ENCODE peak calls at places on chromosomes 7 and 10, in eight cellular contexts. One of them, this sample, is unnamed.

GRCh38 chr10:129193148-129193547 is 273.9 kb upstream of the MGMT start:
- DNase-seq in stimulated activated CD8-positive, alpha-beta memory T cell treated with anti-CD3 and anti-CD28 coated beads, Interleukin-15, amount 100 ng/mL, for 1 hour: no peak
- DNase-seq in activated T-cell treated with anti-CD3 and anti-CD28 coated beads, Interleukin-2, amount 50 U/mL, for 72 hours: peak; percentile 16
- DNase-seq in stimulated activated naive CD8-positive, alpha-beta T cell treated with anti-CD3 and anti-CD28 coated beads, Interleukin-15, Interleukin-2, amounts not matched to agents 100 U/mL and 50 U/mL, for 24 hours: peak; percentile 11
- DNase-seq in foreskin melanocyte: no peak
- DNase-seq in CD4-positive, alpha-beta T cell: no peak
- DNase-seq in stomach: no peak
- DNase-seq in Right ventricle myocardium superior: no peak
- DNase-seq in this sample: no peak

GRCh38 chr10:6036861-6037321 is 25.3 kb downstream of the IL2RA start:
- DNase-seq in Right ventricle myocardium superior: no peak
- DNase-seq in stomach: no peak
- DNase-seq in CD4-positive, alpha-beta T cell: peak; percentile 38
- DNase-seq in foreskin melanocyte: no peak
- DNase-seq in stimulated activated naive CD8-positive, alpha-beta T cell treated with anti-CD3 and anti-CD28 coated beads, Interleukin-15, Interleukin-2, amounts not matched to agents 100 U/mL and 50 U/mL, for 24 hours: no peak
- DNase-seq in stimulated activated CD8-positive, alpha-beta memory T cell treated with anti-CD3 and anti-CD28 coated beads, Interleukin-15, amount 100 ng/mL, for 1 hour: no peak
- DNase-seq in activated T-cell treated with anti-CD3 and anti-CD28 coated beads, Interleukin-2, amount 50 U/mL, for 72 hours: no peak
- DNase-seq in this sample: no peak

GRCh38 chr7:37354661-37355131 is 94.0 kb downstream of the ELMO1 start:
- DNase-seq in CD4-positive, alpha-beta T cell: peak; percentile 16
- DNase-seq in activated T-cell treated with anti-CD3 and anti-CD28 coated beads, Interleukin-2, amount 50 U/mL, for 72 hours: peak; percentile 85
- DNase-seq in stimulated activated CD8-positive, alpha-beta memory T cell treated with anti-CD3 and anti-CD28 coated beads, Interleukin-15, amount 100 ng/mL, for 1 hour: no peak
- DNase-seq in Right ventricle myocardium superior: peak; percentile 87
- DNase-seq in foreskin melanocyte: no peak
- DNase-seq in stomach: no peak
- DNase-seq in stimulated activated naive CD8-positive, alpha-beta T cell treated with anti-CD3 and anti-CD28 coated beads, Interleukin-15, Interleukin-2, amounts not matched to agents 100 U/mL and 50 U/mL, for 24 hours: peak; percentile 64
- DNase-seq in this sample: no peak

GRCh38 chr7:18647602-18648001 is 152.1 kb downstream of the HDAC9 start:
- DNase-seq in CD4-positive, alpha-beta T cell: no peak
- DNase-seq in stomach: no peak
- DNase-seq in Right ventricle myocardium superior: no peak
- DNase-seq in stimulated activated naive CD8-positive, alpha-beta T cell treated with anti-CD3 and anti-CD28 coated beads, Interleukin-15, Interleukin-2, amounts not matched to agents 100 U/mL and 50 U/mL, for 24 hours: no peak
- DNase-seq in stimulated activated CD8-positive, alpha-beta memory T cell treated with anti-CD3 and anti-CD28 coated beads, Interleukin-15, amount 100 ng/mL, for 1 hour: no peak
- DNase-seq in activated T-cell treated with anti-CD3 and anti-CD28 coated beads, Interleukin-2, amount 50 U/mL, for 72 hours: no peak
- DNase-seq in foreskin melanocyte: no peak
- DNase-seq in this sample: no peak

GRCh38 chr10:7417103-7417623 is 6.3 kb upstream of the SFMBT2 start:
- DNase-seq in stimulated activated naive CD8-positive, alpha-beta T cell treated with anti-CD3 and anti-CD28 coated beads, Interleukin-15, Interleukin-2, amounts not matched to agents 100 U/mL and 50 U/mL, for 24 hours: no peak
- DNase-seq in foreskin melanocyte: no peak
- DNase-seq in stimulated activated CD8-positive, alpha-beta memory T cell treated with anti-CD3 and anti-CD28 coated beads, Interleukin-15, amount 100 ng/mL, for 1 hour: no peak
- DNase-seq in Right ventricle myocardium superior: no peak
- DNase-seq in stomach: no peak
- DNase-seq in CD4-positive, alpha-beta T cell: no peak
- DNase-seq in activated T-cell treated with anti-CD3 and anti-CD28 coated beads, Interleukin-2, amount 50 U/mL, for 72 hours: no peak
- DNase-seq in this sample: no peak

GRCh38 chr10:114320249-114321116 is 81.4 kb downstream of the VWA2 start:
- DNase-seq in activated T-cell treated with anti-CD3 and anti-CD28 coated beads, Interleukin-2, amount 50 U/mL, for 72 hours: no peak
- DNase-seq in stomach: peak; percentile 27
- DNase-seq in CD4-positive, alpha-beta T cell: no peak
- DNase-seq in stimulated activated naive CD8-positive, alpha-beta T cell treated with anti-CD3 and anti-CD28 coated beads, Interleukin-15, Interleukin-2, amounts not matched to agents 100 U/mL and 50 U/mL, for 24 hours: no peak
- DNase-seq in stimulated activated CD8-positive, alpha-beta memory T cell treated with anti-CD3 and anti-CD28 coated beads, Interleukin-15, amount 100 ng/mL, for 1 hour: no peak
- DNase-seq in Right ventricle myocardium superior: no peak
- DNase-seq in foreskin melanocyte: no peak
- DNase-seq in this sample: no peak

GRCh38 chr7:41010418-41010817 is 692.5 kb downstream of the INHBA start:
- DNase-seq in stomach: no peak
- DNase-seq in stimulated activated naive CD8-positive, alpha-beta T cell treated with anti-CD3 and anti-CD28 coated beads, Interleukin-15, Interleukin-2, amounts not matched to agents 100 U/mL and 50 U/mL, for 24 hours: no peak
- DNase-seq in CD4-positive, alpha-beta T cell: no peak
- DNase-seq in stimulated activated CD8-positive, alpha-beta memory T cell treated with anti-CD3 and anti-CD28 coated beads, Interleukin-15, amount 100 ng/mL, for 1 hour: no peak
- DNase-seq in activated T-cell treated with anti-CD3 and anti-CD28 coated beads, Interleukin-2, amount 50 U/mL, for 72 hours: no peak
- DNase-seq in Right ventricle myocardium superior: no peak
- DNase-seq in foreskin melanocyte: no peak
- DNase-seq in this sample: no peak

GRCh38 chr7:140525741-140526140 is 46.4 kb upstream of the MKRN1 start:
- DNase-seq in stomach: no peak
- DNase-seq in CD4-positive, alpha-beta T cell: peak; percentile 33
- DNase-seq in foreskin melanocyte: no peak
- DNase-seq in stimulated activated naive CD8-positive, alpha-beta T cell treated with anti-CD3 and anti-CD28 coated beads, Interleukin-15, Interleukin-2, amounts not matched to agents 100 U/mL and 50 U/mL, for 24 hours: no peak
- DNase-seq in activated T-cell treated with anti-CD3 and anti-CD28 coated beads, Interleukin-2, amount 50 U/mL, for 72 hours: peak; percentile 26
- DNase-seq in stimulated activated CD8-positive, alpha-beta memory T cell treated with anti-CD3 and anti-CD28 coated beads, Interleukin-15, amount 100 ng/mL, for 1 hour: no peak
- DNase-seq in Right ventricle myocardium superior: peak; percentile 40
- DNase-seq in this sample: no peak

GRCh38 chr7:107034553-107034952 is 10.0 kb upstream of the PRKAR2B start:
- DNase-seq in foreskin melanocyte: no peak
- DNase-seq in activated T-cell treated with anti-CD3 and anti-CD28 coated beads, Interleukin-2, amount 50 U/mL, for 72 hours: no peak
- DNase-seq in CD4-positive, alpha-beta T cell: no peak
- DNase-seq in stomach: no peak
- DNase-seq in stimulated activated naive CD8-positive, alpha-beta T cell treated with anti-CD3 and anti-CD28 coated beads, Interleukin-15, Interleukin-2, amounts not matched to agents 100 U/mL and 50 U/mL, for 24 hours: no peak
- DNase-seq in Right ventricle myocardium superior: no peak
- DNase-seq in stimulated activated CD8-positive, alpha-beta memory T cell treated with anti-CD3 and anti-CD28 coated beads, Interleukin-15, amount 100 ng/mL, for 1 hour: no peak
- DNase-seq in this sample: no peak

GRCh38 chr7:55336540-55336939 is 28.6 kb upstream of the LANCL2 start:
- DNase-seq in CD4-positive, alpha-beta T cell: no peak
- DNase-seq in activated T-cell treated with anti-CD3 and anti-CD28 coated beads, Interleukin-2, amount 50 U/mL, for 72 hours: no peak
- DNase-seq in Right ventricle myocardium superior: no peak
- DNase-seq in stimulated activated CD8-positive, alpha-beta memory T cell treated with anti-CD3 and anti-CD28 coated beads, Interleukin-15, amount 100 ng/mL, for 1 hour: no peak
- DNase-seq in stimulated activated naive CD8-positive, alpha-beta T cell treated with anti-CD3 and anti-CD28 coated beads, Interleukin-15, Interleukin-2, amounts not matched to agents 100 U/mL and 50 U/mL, for 24 hours: no peak
- DNase-seq in foreskin melanocyte: no peak
- DNase-seq in stomach: no peak
- DNase-seq in this sample: no peak

GRCh38 chr7:1810521-1810920 is 140.4 kb downstream of the ELFN1 start:
- DNase-seq in foreskin melanocyte: no peak
- DNase-seq in stimulated activated CD8-positive, alpha-beta memory T cell treated with anti-CD3 and anti-CD28 coated beads, Interleukin-15, amount 100 ng/mL, for 1 hour: no peak
- DNase-seq in CD4-positive, alpha-beta T cell: no peak
- DNase-seq in Right ventricle myocardium superior: no peak
- DNase-seq in stimulated activated naive CD8-positive, alpha-beta T cell treated with anti-CD3 and anti-CD28 coated beads, Interleukin-15, Interleukin-2, amounts not matched to agents 100 U/mL and 50 U/mL, for 24 hours: no peak
- DNase-seq in stomach: no peak
- DNase-seq in activated T-cell treated with anti-CD3 and anti-CD28 coated beads, Interleukin-2, amount 50 U/mL, for 72 hours: no peak
- DNase-seq in this sample: peak; percentile 52

GRCh38 chr7:122768827-122769226 is 66.1 kb upstream of the RNF148 start:
- DNase-seq in stomach: no peak
- DNase-seq in stimulated activated naive CD8-positive, alpha-beta T cell treated with anti-CD3 and anti-CD28 coated beads, Interleukin-15, Interleukin-2, amounts not matched to agents 100 U/mL and 50 U/mL, for 24 hours: no peak
- DNase-seq in stimulated activated CD8-positive, alpha-beta memory T cell treated with anti-CD3 and anti-CD28 coated beads, Interleukin-15, amount 100 ng/mL, for 1 hour: no peak
- DNase-seq in activated T-cell treated with anti-CD3 and anti-CD28 coated beads, Interleukin-2, amount 50 U/mL, for 72 hours: no peak
- DNase-seq in foreskin melanocyte: peak; percentile 36
- DNase-seq in Right ventricle myocardium superior: no peak
- DNase-seq in CD4-positive, alpha-beta T cell: no peak
- DNase-seq in this sample: no peak

GRCh38 chr7:131066635-131067034 is 261.0 kb upstream of the MKLN1 start:
- DNase-seq in foreskin melanocyte: no peak
- DNase-seq in stimulated activated CD8-positive, alpha-beta memory T cell treated with anti-CD3 and anti-CD28 coated beads, Interleukin-15, amount 100 ng/mL, for 1 hour: no peak
- DNase-seq in CD4-positive, alpha-beta T cell: no peak
- DNase-seq in Right ventricle myocardium superior: no peak
- DNase-seq in stimulated activated naive CD8-positive, alpha-beta T cell treated with anti-CD3 and anti-CD28 coated beads, Interleukin-15, Interleukin-2, amounts not matched to agents 100 U/mL and 50 U/mL, for 24 hours: no peak
- DNase-seq in stomach: no peak
- DNase-seq in activated T-cell treated with anti-CD3 and anti-CD28 coated beads, Interleukin-2, amount 50 U/mL, for 72 hours: no peak
- DNase-seq in this sample: no peak

GRCh38 chr7:105098863-105099515 is 85.0 kb downstream of the KMT2E start:
- DNase-seq in stimulated activated naive CD8-positive, alpha-beta T cell treated with anti-CD3 and anti-CD28 coated beads, Interleukin-15, Interleukin-2, amounts not matched to agents 100 U/mL and 50 U/mL, for 24 hours: no peak
- DNase-seq in foreskin melanocyte: no peak
- DNase-seq in CD4-positive, alpha-beta T cell: no peak
- DNase-seq in activated T-cell treated with anti-CD3 and anti-CD28 coated beads, Interleukin-2, amount 50 U/mL, for 72 hours: no peak
- DNase-seq in stimulated activated CD8-positive, alpha-beta memory T cell treated with anti-CD3 and anti-CD28 coated beads, Interleukin-15, amount 100 ng/mL, for 1 hour: no peak
- DNase-seq in Right ventricle myocardium superior: no peak
- DNase-seq in stomach: no peak
- DNase-seq in this sample: no peak